ENCODE peak calls at places on chromosome 11, in five cellular contexts. One of them, this sample, is unnamed.
A peak's percentile ranks its signal among the peaks of the same experiment; 100 is the strongest.

GRCh38 chr11:122746050-122746478 is 90.5 kb downstream of the UBASH3B start:
- DNase-seq in fibroblast of villous mesenchyme: no peak
- DNase-seq in spleen: no peak
- DNase-seq in astrocyte of the spinal cord: no peak
- DNase-seq in NB4: peak; percentile 97
- DNase-seq in this sample: no peak

GRCh38 chr11:57566035-57566504 is 1.4 kb downstream of the UBE2L6 start:
- DNase-seq in astrocyte of the spinal cord: peak; percentile 64
- DNase-seq in fibroblast of villous mesenchyme: peak; percentile 84
- DNase-seq in spleen: no peak
- DNase-seq in NB4: peak; percentile 46
- DNase-seq in this sample: peak; percentile 48

GRCh38 chr11:9982796-9983579 is 311.0 kb downstream of the SBF2 start:
- DNase-seq in spleen: no peak
- DNase-seq in NB4: no peak
- DNase-seq in astrocyte of the spinal cord: peak; percentile 53
- DNase-seq in fibroblast of villous mesenchyme: peak; percentile 37
- DNase-seq in this sample: no peak

GRCh38 chr11:21541226-21541625 is 651.7 kb upstream of the ANO5 start:
- DNase-seq in fibroblast of villous mesenchyme: no peak
- DNase-seq in astrocyte of the spinal cord: no peak
- DNase-seq in NB4: no peak
- DNase-seq in spleen: no peak
- DNase-seq in this sample: no peak

GRCh38 chr11:61827573-61828378 is at the start of gene FADS2:
- DNase-seq in spleen: peak; percentile 92
- DNase-seq in NB4: peak; percentile 98
- DNase-seq in fibroblast of villous mesenchyme: peak; percentile 99
- DNase-seq in astrocyte of the spinal cord: peak; percentile 98
- DNase-seq in this sample: peak; percentile 98

GRCh38 chr11:101336155-101336554 is 206.5 kb upstream of the PGR start:
- DNase-seq in spleen: no peak
- DNase-seq in astrocyte of the spinal cord: no peak
- DNase-seq in NB4: no peak
- DNase-seq in fibroblast of villous mesenchyme: no peak
- DNase-seq in this sample: no peak

GRCh38 chr11:1060410-1060809 is 14.3 kb upstream of the MUC2 start:
- DNase-seq in fibroblast of villous mesenchyme: no peak
- DNase-seq in spleen: no peak
- DNase-seq in NB4: no peak
- DNase-seq in astrocyte of the spinal cord: no peak
- DNase-seq in this sample: no peak

GRCh38 chr11:44740967-44741366 is 14.2 kb downstream of the TSPAN18 start:
- DNase-seq in spleen: no peak
- DNase-seq in astrocyte of the spinal cord: no peak
- DNase-seq in NB4: no peak
- DNase-seq in fibroblast of villous mesenchyme: no peak
- DNase-seq in this sample: no peak

GRCh38 chr11:122202951-122203456 is 87.0 kb upstream of the BLID start:
- DNase-seq in fibroblast of villous mesenchyme: peak; percentile 78
- DNase-seq in spleen: peak; percentile 84
- DNase-seq in NB4: peak; percentile 53
- DNase-seq in astrocyte of the spinal cord: peak; percentile 85
- DNase-seq in this sample: peak; percentile 82

GRCh38 chr11:96168623-96169022 is 174.4 kb downstream of the MAML2 start:
- DNase-seq in spleen: no peak
- DNase-seq in astrocyte of the spinal cord: peak; percentile 86
- DNase-seq in fibroblast of villous mesenchyme: peak; percentile 97
- DNase-seq in NB4: peak; percentile 92
- DNase-seq in this sample: peak; percentile 95

GRCh38 chr11:1948389-1948788 is 1.3 kb downstream of the MRPL23 start:
- DNase-seq in spleen: peak; percentile 23
- DNase-seq in NB4: no peak
- DNase-seq in fibroblast of villous mesenchyme: no peak
- DNase-seq in astrocyte of the spinal cord: no peak
- DNase-seq in this sample: no peak

GRCh38 chr11:933002-933820 is 7.5 kb downstream of the AP2A2 start:
- DNase-seq in NB4: no peak
- DNase-seq in spleen: no peak
- DNase-seq in fibroblast of villous mesenchyme: peak; percentile 42
- DNase-seq in astrocyte of the spinal cord: peak; percentile 44
- DNase-seq in this sample: peak; percentile 25

GRCh38 chr11:91350931-91351330 is 873.7 kb upstream of the FAT3 start:
- DNase-seq in astrocyte of the spinal cord: no peak
- DNase-seq in spleen: no peak
- DNase-seq in NB4: no peak
- DNase-seq in fibroblast of villous mesenchyme: no peak
- DNase-seq in this sample: no peak

GRCh38 chr11:125578783-125579182 is 9.5 kb downstream of the EI24 start:
- DNase-seq in astrocyte of the spinal cord: no peak
- DNase-seq in fibroblast of villous mesenchyme: no peak
- DNase-seq in NB4: no peak
- DNase-seq in spleen: no peak
- DNase-seq in this sample: no peak

GRCh38 chr11:116581349-116581748 is 191.4 kb downstream of the BUD13 start:
- DNase-seq in fibroblast of villous mesenchyme: no peak
- DNase-seq in spleen: no peak
- DNase-seq in NB4: no peak
- DNase-seq in astrocyte of the spinal cord: no peak
- DNase-seq in this sample: no peak

GRCh38 chr11:70445605-70446004 is 47.3 kb downstream of the CTTN start:
- DNase-seq in spleen: peak; percentile 20
- DNase-seq in fibroblast of villous mesenchyme: no peak
- DNase-seq in astrocyte of the spinal cord: no peak
- DNase-seq in NB4: no peak
- DNase-seq in this sample: no peak

GRCh38 chr11:62504158-62504973 is 42.2 kb downstream of the AHNAK start:
- DNase-seq in fibroblast of villous mesenchyme: no peak
- DNase-seq in astrocyte of the spinal cord: no peak
- DNase-seq in NB4: peak; percentile 18
- DNase-seq in spleen: no peak
- DNase-seq in this sample: no peak

GRCh38 chr11:7246179-7246578 is 5.5 kb upstream of the SYT9 start:
- DNase-seq in astrocyte of the spinal cord: no peak
- DNase-seq in spleen: no peak
- DNase-seq in fibroblast of villous mesenchyme: no peak
- DNase-seq in NB4: no peak
- DNase-seq in this sample: peak; percentile 40

GRCh38 chr11:43903969-43904368 is 23.3 kb downstream of the ALKBH3 start:
- DNase-seq in NB4: no peak
- DNase-seq in fibroblast of villous mesenchyme: no peak
- DNase-seq in astrocyte of the spinal cord: no peak
- DNase-seq in spleen: no peak
- DNase-seq in this sample: no peak

GRCh38 chr11:78857688-78858087 is 283.0 kb upstream of the NARS2 start:
- DNase-seq in spleen: no peak
- DNase-seq in NB4: no peak
- DNase-seq in astrocyte of the spinal cord: peak; percentile 13
- DNase-seq in fibroblast of villous mesenchyme: peak; percentile 44
- DNase-seq in this sample: peak; percentile 7

GRCh38 chr11:130634981-130635473 is 186.6 kb downstream of the ADAMTS15 start:
- DNase-seq in fibroblast of villous mesenchyme: no peak
- DNase-seq in spleen: no peak
- DNase-seq in astrocyte of the spinal cord: peak; percentile 90
- DNase-seq in NB4: no peak
- DNase-seq in this sample: peak; percentile 51

GRCh38 chr11:1511937-1512496 is 25.4 kb upstream of the MOB2 start:
- DNase-seq in NB4: no peak
- DNase-seq in astrocyte of the spinal cord: no peak
- DNase-seq in spleen: no peak
- DNase-seq in fibroblast of villous mesenchyme: no peak
- DNase-seq in this sample: no peak

GRCh38 chr11:85575388-85575787 is 51.8 kb downstream of the DLG2 start:
- DNase-seq in astrocyte of the spinal cord: no peak
- DNase-seq in fibroblast of villous mesenchyme: no peak
- DNase-seq in spleen: no peak
- DNase-seq in NB4: no peak
- DNase-seq in this sample: no peak

GRCh38 chr11:7577226-7577882 is 63.6 kb downstream of the PPFIBP2 start:
- DNase-seq in fibroblast of villous mesenchyme: no peak
- DNase-seq in astrocyte of the spinal cord: peak; percentile 18
- DNase-seq in NB4: no peak
- DNase-seq in spleen: no peak
- DNase-seq in this sample: peak; percentile 72

GRCh38 chr11:115222218-115222862 is 281.9 kb downstream of the CADM1 start:
- DNase-seq in spleen: no peak
- DNase-seq in fibroblast of villous mesenchyme: peak; percentile 66
- DNase-seq in astrocyte of the spinal cord: peak; percentile 95
- DNase-seq in NB4: peak; percentile 56
- DNase-seq in this sample: peak; percentile 91

GRCh38 chr11:121451178-121451981 is 734 bp upstream of the SORL1 start:
- DNase-seq in astrocyte of the spinal cord: no peak
- DNase-seq in fibroblast of villous mesenchyme: no peak
- DNase-seq in NB4: peak; percentile 36
- DNase-seq in spleen: peak; percentile 85
- DNase-seq in this sample: no peak

GRCh38 chr11:70485326-70486025 is 87.1 kb downstream of the CTTN start:
- DNase-seq in astrocyte of the spinal cord: no peak
- DNase-seq in fibroblast of villous mesenchyme: no peak
- DNase-seq in NB4: no peak
- DNase-seq in spleen: no peak
- DNase-seq in this sample: no peak

GRCh38 chr11:110301032-110301431 is 4.6 kb upstream of the RDX start:
- DNase-seq in astrocyte of the spinal cord: no peak
- DNase-seq in spleen: no peak
- DNase-seq in NB4: no peak
- DNase-seq in fibroblast of villous mesenchyme: no peak
- DNase-seq in this sample: no peak

GRCh38 chr11:86459682-86460460 is 85.2 kb downstream of the CCDC81 start:
- DNase-seq in fibroblast of villous mesenchyme: peak; percentile 58
- DNase-seq in spleen: no peak
- DNase-seq in NB4: no peak
- DNase-seq in astrocyte of the spinal cord: peak; percentile 96
- DNase-seq in this sample: peak; percentile 97

GRCh38 chr11:1856306-1857005 is 3.6 kb downstream of the LSP1 start:
- DNase-seq in spleen: peak; percentile 81
- DNase-seq in fibroblast of villous mesenchyme: no peak
- DNase-seq in astrocyte of the spinal cord: no peak
- DNase-seq in NB4: no peak
- DNase-seq in this sample: no peak

DNA sequence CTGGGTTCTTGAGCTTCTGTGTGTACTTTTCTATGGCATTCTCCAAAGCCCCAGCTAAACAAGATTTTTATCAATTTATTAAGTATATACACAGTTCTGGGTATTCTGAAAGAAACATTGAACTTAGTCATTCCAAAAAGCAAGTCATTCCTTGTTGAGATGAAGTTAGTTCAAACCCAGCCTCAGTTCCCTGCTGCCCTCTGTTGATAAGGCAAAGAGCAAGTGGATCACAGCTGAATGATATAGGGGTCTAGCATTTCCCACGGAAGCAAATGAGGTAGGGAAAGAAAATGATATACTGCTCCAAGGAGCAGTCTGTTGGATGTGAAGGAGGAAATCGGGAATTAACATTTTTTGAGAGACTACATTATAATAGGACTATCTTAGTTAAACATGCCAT is 841.8 kb upstream of the TENM4 start:
- DNase-seq in fibroblast of villous mesenchyme: no peak
- DNase-seq in NB4: no peak
- DNase-seq in spleen: no peak
- DNase-seq in astrocyte of the spinal cord: no peak
- DNase-seq in this sample: no peak
- TF ChIP-seq CTCF in fibroblast of villous mesenchyme: no peak
- TF ChIP-seq CTCF in NB4: no peak
- TF ChIP-seq CTCF in spleen: no peak
- TF ChIP-seq CTCF in astrocyte of the spinal cord: no peak
- TF ChIP-seq CTCF in this sample: no peak

DNA sequence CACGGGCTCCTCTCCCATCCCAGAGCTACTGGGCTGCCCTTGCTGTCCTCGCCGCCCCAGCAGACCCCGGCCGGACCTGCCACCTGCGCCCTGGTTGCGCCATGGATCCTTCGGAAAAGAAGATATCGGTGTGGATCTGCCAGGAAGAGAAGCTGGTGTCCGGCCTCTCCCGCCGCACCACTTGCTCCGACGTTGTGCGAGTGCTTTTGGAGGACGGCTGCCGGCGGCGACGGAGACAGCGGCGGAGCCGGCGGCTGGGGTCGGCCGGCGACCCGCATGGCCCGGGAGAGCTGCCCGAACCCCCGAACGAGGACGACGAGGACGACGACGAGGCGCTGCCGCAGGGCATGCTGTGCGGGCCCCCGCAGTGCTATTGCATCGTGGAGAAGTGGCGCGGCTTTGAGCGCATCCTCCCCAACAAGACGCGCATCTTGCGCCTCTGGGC is 382 bp downstream of the RASSF10 start:
- DNase-seq in astrocyte of the spinal cord: peak; percentile 25
- DNase-seq in NB4: no peak
- DNase-seq in fibroblast of villous mesenchyme: peak; percentile 6
- DNase-seq in spleen: no peak
- DNase-seq in this sample: peak; percentile 11
- H3K4me3 ChIP-seq in astrocyte of the spinal cord: peak overlapping the region; percentile 26
- H3K4me3 ChIP-seq in NB4: no peak overlapping the region
- H3K4me3 ChIP-seq in fibroblast of villous mesenchyme: peak overlapping the region; percentile 24
- H3K4me3 ChIP-seq in spleen: peak overlapping the region; percentile 55
- H3K4me3 ChIP-seq in this sample: peak overlapping the region; percentile 4

GRCh38 chr11:3195251-3196160 is 23.1 kb downstream of the MRGPRG start:
- DNase-seq in fibroblast of villous mesenchyme: peak; percentile 47
- DNase-seq in astrocyte of the spinal cord: no peak
- DNase-seq in spleen: peak; percentile 65
- DNase-seq in NB4: peak; percentile 57
- DNase-seq in this sample: peak; percentile 36
- TF ChIP-seq CTCF in fibroblast of villous mesenchyme: peak; percentile 66
- TF ChIP-seq CTCF in astrocyte of the spinal cord: peak; percentile 54
- TF ChIP-seq CTCF in spleen: no peak
- TF ChIP-seq CTCF in NB4: peak; percentile 35
- TF ChIP-seq CTCF in this sample: peak; percentile 54

DNA sequence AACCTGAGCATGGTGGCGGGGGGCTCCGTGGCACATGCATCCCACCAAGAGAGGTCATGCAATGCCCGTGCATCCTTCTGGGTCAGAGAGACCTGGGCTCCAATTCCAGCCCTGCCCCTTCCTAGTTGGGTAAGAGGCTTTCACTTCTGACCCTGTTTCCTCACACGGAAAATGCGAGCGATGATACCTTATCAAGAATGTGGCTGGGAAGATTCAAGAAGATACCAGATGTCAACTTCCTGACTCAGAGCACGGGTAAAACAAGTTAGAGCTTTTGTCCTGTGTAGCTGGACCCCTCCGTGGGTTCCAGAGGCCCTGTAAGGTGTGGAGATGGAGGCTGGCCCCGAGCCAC is 8.7 kb upstream of the DGKZ start:
- DNase-seq in spleen: no peak
- DNase-seq in NB4: no peak
- DNase-seq in fibroblast of villous mesenchyme: peak; percentile 87
- DNase-seq in astrocyte of the spinal cord: no peak
- DNase-seq in this sample: no peak
- H3K4me3 ChIP-seq in spleen: peak overlapping the region; percentile 48
- H3K4me3 ChIP-seq in NB4: no peak overlapping the region
- H3K4me3 ChIP-seq in fibroblast of villous mesenchyme: no peak overlapping the region
- H3K4me3 ChIP-seq in astrocyte of the spinal cord: no peak overlapping the region
- H3K4me3 ChIP-seq in this sample: no peak overlapping the region

GRCh38 chr11:119681537-119681936 is 47.5 kb downstream of the NECTIN1 start:
- DNase-seq in NB4: no peak
- DNase-seq in fibroblast of villous mesenchyme: no peak
- DNase-seq in astrocyte of the spinal cord: no peak
- DNase-seq in spleen: no peak
- DNase-seq in this sample: no peak
- TF ChIP-seq CTCF in NB4: peak; percentile 13
- TF ChIP-seq CTCF in fibroblast of villous mesenchyme: no peak
- TF ChIP-seq CTCF in astrocyte of the spinal cord: peak; percentile 7
- TF ChIP-seq CTCF in spleen: no peak
- TF ChIP-seq CTCF in this sample: peak; percentile 17

This sample was measured in cardiac fibroblast.